ENCODE peak calls at places on chromosomes 7 and 10, in ten cellular contexts. A, I, M, Y, R, L, C, N, V and J are unnamed samples.

GRCh38 chr7:74023037-74023436 is 4.9 kb upstream of the ELN start:
- DNase-seq in A (no peak), I (no peak), M (peak; percentile 67), Y (peak; percentile 76), R (no peak), L (peak; percentile 65), C (no peak), N (peak; percentile 49), V (peak; percentile 84), J (no peak)

GRCh38 chr7:96388166-96388565 is 66.3 kb upstream of the SLC25A13 start:
- DNase-seq in A (no peak), I (peak; percentile 20), M (peak; percentile 29), Y (no peak), R (no peak), L (no peak), C (no peak), N (no peak), V (no peak), J (no peak)

GRCh38 chr7:43721193-43721806 is 8.0 kb downstream of the COA1 start:
- DNase-seq in A (no peak), I (no peak), M (peak; percentile 44), Y (peak; percentile 23), R (no peak), L (no peak), C (peak; percentile 29), N (no peak), V (no peak), J (no peak)

GRCh38 chr10:10128387-10128786 is 889.3 kb upstream of the CELF2 start:
- DNase-seq in A (no peak), I (no peak), M (no peak), Y (no peak), R (no peak), L (no peak), C (no peak), N (no peak), V (no peak), J (no peak)

GRCh38 chr10:116748041-116748440 is 5.7 kb upstream of the HSPA12A start:
- DNase-seq in A (no peak), I (no peak), M (peak; percentile 50), Y (peak; percentile 44), R (peak; percentile 38), L (no peak), C (no peak), N (no peak), V (no peak), J (no peak)

GRCh38 chr10:48526371-48526821 is 78.5 kb downstream of the ARHGAP22 start:
- DNase-seq in A (no peak), I (peak; percentile 66), M (peak; percentile 89), Y (no peak), R (no peak), L (peak; percentile 51), C (no peak), N (no peak), V (no peak), J (no peak)

GRCh38 chr10:70954373-70954772 is 66.0 kb upstream of the PCBD1 start:
- DNase-seq in A (no peak), I (no peak), M (no peak), Y (no peak), R (no peak), L (no peak), C (no peak), N (no peak), V (peak; percentile 61), J (no peak)

GRCh38 chr7:74525140-74525539 is 71.4 kb downstream of the GTF2IRD1 start:
- DNase-seq in A (no peak), I (no peak), M (no peak), Y (no peak), R (no peak), L (peak; percentile 52), C (no peak), N (no peak), V (no peak), J (no peak)

GRCh38 chr10:35336921-35337741 is 822 bp downstream of the CCNY start:
- DNase-seq in A (peak; percentile 55), I (no peak), M (no peak), Y (peak; percentile 44), R (peak; percentile 45), L (peak; percentile 79), C (peak; percentile 22), N (peak; percentile 54), V (peak; percentile 51), J (no peak)

GRCh38 chr7:123437447-123437995 is 96.9 kb downstream of the IQUB start:
- DNase-seq in A (no peak), I (no peak), M (no peak), Y (no peak), R (no peak), L (no peak), C (no peak), N (no peak), V (no peak), J (no peak)

GRCh38 chr7:152871678-152872060 is 112.1 kb downstream of the ACTR3B start:
- DNase-seq in A (no peak), I (no peak), M (no peak), Y (no peak), R (no peak), L (peak; percentile 48), C (no peak), N (no peak), V (no peak), J (no peak)

GRCh38 chr10:124999433-125000365 is 57.8 kb downstream of the ZRANB1 start:
- DNase-seq in A (no peak), I (peak; percentile 78), M (peak; percentile 57), Y (no peak), R (peak; percentile 22), L (peak; percentile 42), C (no peak), N (no peak), V (no peak), J (no peak)
- H3K4me3 ChIP-seq in A (no peak overlapping the region), I (no peak overlapping the region), M (no peak overlapping the region), Y (no peak overlapping the region), R (no peak overlapping the region), L (no peak overlapping the region), C (no peak overlapping the region), N (no peak overlapping the region), V (no peak overlapping the region), J (no peak overlapping the region)

DNA sequence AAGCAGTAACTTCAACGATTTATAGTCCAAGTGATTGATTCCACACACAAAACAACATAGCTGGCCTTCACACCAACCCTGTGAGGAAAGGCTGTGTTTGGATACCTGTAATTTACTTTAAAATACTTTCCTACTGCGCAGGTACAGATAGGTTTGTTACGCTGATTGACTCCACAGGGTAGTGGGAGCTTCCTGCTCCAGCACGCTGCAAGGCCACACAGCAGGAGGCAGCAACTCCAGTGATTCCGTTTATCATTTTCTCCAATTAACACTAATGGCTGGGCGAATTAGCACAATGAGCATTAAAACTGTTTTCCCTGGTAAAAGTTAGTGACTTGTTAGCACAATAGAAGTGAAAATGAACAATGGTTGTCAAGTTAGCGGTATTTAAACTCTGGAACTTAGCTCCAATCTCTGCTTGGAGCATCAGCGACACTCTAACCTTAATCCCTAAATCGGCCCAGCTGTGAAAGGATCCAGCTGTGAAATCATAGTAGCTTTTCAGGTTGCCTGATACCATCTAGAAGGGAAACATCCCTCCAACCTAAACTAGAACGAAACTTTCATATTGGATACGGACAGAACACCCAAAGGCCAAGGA is 945 bp downstream of the DCLRE1C start:
- DNase-seq in A (no peak), I (no peak), M (no peak), Y (no peak), R (no peak), L (peak; percentile 82), C (no peak), N (no peak), V (no peak), J (no peak)
- TF ChIP-seq CTCF in A (no peak), I (peak; percentile 35), M (peak; percentile 22), Y (no peak), R (no peak), L (no peak), C (no peak), N (no peak), V (peak; percentile 11), J (peak; percentile 8)

DNA sequence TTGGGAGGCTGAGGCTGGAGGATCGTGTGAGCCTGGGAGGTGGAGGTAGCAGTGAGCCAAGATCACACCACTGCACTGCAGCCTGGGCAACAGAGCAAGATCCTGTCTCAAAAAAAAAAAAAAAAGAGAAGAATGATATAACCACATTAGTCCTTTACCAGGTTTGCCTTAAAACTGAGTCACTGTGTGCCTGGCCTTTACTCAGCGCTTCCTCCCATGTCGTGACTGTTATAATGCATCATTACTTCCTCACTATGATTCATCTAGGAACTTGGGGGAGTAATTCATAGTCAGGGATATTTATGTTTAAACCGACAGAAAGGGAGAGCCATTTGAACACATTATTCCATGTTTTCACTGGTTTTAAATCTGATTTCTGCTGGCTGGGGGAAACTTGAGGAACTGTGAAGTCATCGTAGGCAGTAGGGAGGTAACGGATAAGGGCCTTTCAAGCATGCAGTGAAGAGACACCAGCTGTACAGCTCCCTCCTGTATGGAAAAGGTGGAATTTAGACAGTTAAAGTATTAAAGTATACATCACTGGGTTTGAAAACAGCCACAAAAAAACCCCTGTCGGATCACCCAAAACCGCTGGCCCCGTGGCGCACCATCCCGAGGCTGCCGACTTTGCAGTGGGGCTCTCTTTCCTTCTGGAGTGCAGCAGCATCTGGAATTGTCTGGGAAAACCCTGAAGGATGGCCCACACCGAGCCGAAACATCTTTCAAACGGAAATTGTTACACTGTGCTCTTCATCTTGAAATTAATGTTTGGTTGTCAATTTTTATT is 119.8 kb downstream of the NKX6-2 start:
- DNase-seq in A (no peak), I (peak; percentile 63), M (peak; percentile 92), Y (peak; percentile 82), R (no peak), L (no peak), C (no peak), N (no peak), V (no peak), J (no peak)
- H3K4me3 ChIP-seq in A (no peak overlapping the region), I (peak overlapping the region; percentile 4), M (no peak overlapping the region), Y (no peak overlapping the region), R (no peak overlapping the region), L (no peak overlapping the region), C (no peak overlapping the region), N (no peak overlapping the region), V (peak overlapping the region; percentile 28), J (no peak overlapping the region)

GRCh38 chr10:124667425-124668130 is 76.6 kb downstream of the FAM53B start:
- DNase-seq in A (no peak), I (no peak), M (no peak), Y (no peak), R (peak; percentile 61), L (no peak), C (no peak), N (no peak), V (no peak), J (no peak)
- TF ChIP-seq CTCF in A (no peak), I (no peak), M (no peak), Y (no peak), R (no peak), L (no peak), C (no peak), N (no peak), V (no peak), J (no peak)